ENCODE peak calls at places on chromosomes 12 and 14, in five cellular contexts. N, C, U, E and G are unnamed samples. For H3K4me1, the result is how much of the 10 kb centered on the place peaks cover.

GRCh38 chr12:7093486-7093885 is 1.2 kb upstream of the C1R start:
- DNase-seq in E (no peak), U (no peak), C (no peak), N (no peak), G (no peak)

GRCh38 chr12:47085815-47086252 is 6.1 kb upstream of the AMIGO2 start:
- DNase-seq in U (peak), E (peak), C (no peak), N (no peak), G (peak)

GRCh38 chr12:47545938-47546609 is 159.8 kb downstream of the RPAP3 start:
- DNase-seq in C (no peak), E (no peak), U (no peak), N (no peak), G (no peak)

GRCh38 chr14:93540235-93540634 is 109.5 kb downstream of the UNC79 start:
- DNase-seq in E (no peak), C (no peak), N (no peak), U (no peak), G (no peak)

GRCh38 chr12:19203539-19204506 is 74.3 kb downstream of the PLEKHA5 start:
- DNase-seq in N (no peak), C (no peak), U (no peak), E (no peak), G (no peak)

GRCh38 chr14:24259282-24260025 is 3.5 kb downstream of the TGM1 start:
- DNase-seq in U (peak), E (peak), N (no peak), C (no peak), G (no peak)

GRCh38 chr12:33472299-33472698 is 32.7 kb upstream of the SYT10 start:
- DNase-seq in C (no peak), E (no peak), U (no peak), N (no peak), G (no peak)

GRCh38 chr12:34109390-34109789 is 87.1 kb downstream of the ALG10 start:
- DNase-seq in E (no peak), C (no peak), U (no peak), N (no peak), G (no peak)

GRCh38 chr14:61561657-61562276 is 133.5 kb upstream of the HIF1A start:
- DNase-seq in E (peak), U (peak), N (peak), C (peak), G (peak)

GRCh38 chr14:91193069-91193468 is 51.4 kb downstream of the GPR68 start:
- DNase-seq in N (no peak), E (no peak), C (no peak), U (no peak), G (no peak)

GRCh38 chr14:64763801-64764511 is 59.7 kb downstream of the PLEKHG3 start:
- DNase-seq in C (no peak), U (peak), N (no peak), E (peak), G (no peak)

DNA sequence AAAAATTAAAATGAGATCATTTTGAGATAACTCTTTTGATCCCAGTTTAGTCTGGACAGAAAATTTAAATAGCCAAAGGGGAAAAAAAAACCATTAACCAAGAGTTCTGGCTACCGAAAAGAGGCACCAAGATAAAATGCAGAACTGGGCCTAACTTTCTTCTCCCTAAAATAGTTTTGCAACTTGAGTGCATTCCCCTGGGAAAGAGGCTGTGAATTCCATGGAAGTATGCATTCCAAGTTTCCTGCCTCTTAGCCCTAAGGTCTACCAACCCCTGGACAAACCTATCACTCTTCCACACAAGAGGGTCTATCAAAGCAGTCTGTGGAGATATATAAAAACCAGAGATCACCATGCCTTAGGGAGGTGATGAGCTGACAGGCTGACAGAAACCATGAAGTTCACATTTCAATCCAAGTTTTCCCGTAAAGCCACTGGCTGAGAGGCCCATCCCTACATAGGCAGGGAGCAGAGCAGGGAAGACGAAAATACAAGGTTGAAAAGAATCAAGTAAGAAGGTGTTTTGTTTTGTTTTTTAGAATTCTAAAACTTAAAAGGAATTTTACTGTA is 33.8 kb downstream of the DCP1B start:
- DNase-seq in C (no peak), N (no peak), E (no peak), U (no peak), G (no peak)
- H3K4me1 ChIP-seq in C (under half), N (under half), E (under half), U (half or more), G (under half)

GRCh38 chr12:117208811-117209455 is 18.7 kb upstream of the FBXO21 start:
- DNase-seq in N (no peak), E (no peak), U (no peak), C (no peak), G (no peak)
- H3K4me1 ChIP-seq in N (under half), E (under half), U (under half), C (under half), G (under half)

DNA sequence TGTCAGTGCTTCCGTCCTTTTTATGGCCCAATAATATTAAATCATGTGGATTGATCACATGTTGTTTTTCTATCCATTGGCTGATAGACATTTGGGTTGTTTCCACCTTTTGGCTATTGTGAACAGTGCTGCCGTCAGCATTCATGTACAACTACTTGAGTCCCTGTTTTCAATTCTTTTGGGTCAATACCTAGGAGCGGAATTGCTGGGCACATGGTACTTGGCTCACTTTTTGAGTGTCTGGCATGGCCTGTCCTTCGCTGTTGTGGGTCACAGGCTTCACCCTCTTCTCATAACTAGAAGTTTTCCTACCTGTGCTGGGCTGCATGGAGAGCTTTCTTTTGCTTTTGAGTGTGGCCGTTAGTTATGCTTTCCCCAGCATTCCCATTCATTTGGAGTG is 72.7 kb downstream of the DNAH10 start:
- DNase-seq in E (no peak), C (no peak), U (no peak), N (no peak), G (no peak)
- H3K4me1 ChIP-seq in E (under half), C (under half), U (under half), N (under half), G (under half)

GRCh38 chr14:99596772-99597171 is 7.2 kb downstream of the CCDC85C start:
- DNase-seq in E (no peak), U (no peak), N (no peak), C (no peak), G (no peak)
- H3K4me1 ChIP-seq in E (under half), U (under half), N (half or more), C (under half), G (half or more)

DNA sequence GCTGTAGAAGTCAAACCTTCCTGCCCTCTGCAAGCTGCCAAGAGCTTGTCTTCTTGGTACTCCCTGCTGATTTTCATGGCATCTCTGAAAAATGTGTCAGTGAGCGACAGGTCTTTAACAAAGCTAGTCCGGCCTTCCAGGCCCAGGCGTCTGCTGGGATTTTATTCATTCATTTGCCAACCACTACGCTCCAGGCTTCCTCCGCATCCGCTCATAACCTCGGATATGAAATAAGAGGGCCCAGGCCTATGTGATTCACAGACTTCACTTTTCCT is 13.8 kb downstream of the TSPAN9 start:
- DNase-seq in E (no peak), U (no peak), N (no peak), C (no peak), G (no peak)
- H3K4me1 ChIP-seq in E (under half), U (under half), N (under half), C (under half), G (half or more)